ENCODE peak calls at places on chromosomes 3 and 15, in nine cellular contexts. F is AG08395; Z is M059J; A is HuH-7; Q is natural killer cell; U is endodermal cell; W is NCI-H1417 treated with DMSO at 0.1 percent for 48 hours; M is stimulated activated CD4-positive, alpha-beta T cell treated with anti-CD3 and anti-CD28 coated beads, Interleukin-1b, Interleukin-23, amount 100 ng/mL, for 1 hour; P is MCF 10A. J is an unnamed sample.

GRCh38 chr3:37967252-37967881 is 23.2 kb upstream of the VILL start:
- DNase-seq in M (peak; percentile 7), F (peak; percentile 81), Z (peak; percentile 43), P (peak; percentile 71), A (peak; percentile 87), W (no peak), U (peak; percentile 93), Q (no peak), J (no peak)

GRCh38 chr3:196431193-196432136 is 762 bp downstream of the UBXN7 start:
- DNase-seq in P (peak; percentile 55), Q (peak; percentile 32), Z (peak; percentile 77), W (no peak), F (peak; percentile 61), M (no peak), A (peak; percentile 43), U (no peak), J (peak; percentile 27)

GRCh38 chr3:55797084-55797483 is 310.0 kb upstream of the WNT5A start:
- DNase-seq in M (no peak), A (no peak), Q (no peak), Z (peak; percentile 1), P (no peak), F (no peak), U (no peak), W (no peak), J (no peak)

GRCh38 chr3:66800941-66801545 is 197.1 kb upstream of the KBTBD8 start:
- DNase-seq in P (no peak), Z (no peak), A (no peak), W (no peak), F (no peak), U (no peak), Q (no peak), M (no peak), J (no peak)

GRCh38 chr3:71428841-71429609 is 154.5 kb downstream of the FOXP1 start:
- DNase-seq in A (no peak), F (peak; percentile 46), W (no peak), U (no peak), M (no peak), Z (no peak), Q (no peak), P (peak; percentile 74), J (no peak)

GRCh38 chr15:73996939-73997338 is 2.4 kb downstream of the PML start:
- DNase-seq in Q (no peak), U (no peak), A (no peak), W (no peak), F (peak; percentile 69), Z (peak; percentile 32), M (no peak), P (peak; percentile 67), J (no peak)

GRCh38 chr3:42118762-42119361 is 27.7 kb downstream of the TRAK1 start:
- DNase-seq in M (no peak), Q (no peak), U (peak; percentile 84), A (peak; percentile 80), P (peak; percentile 72), W (no peak), Z (peak; percentile 54), F (no peak), J (no peak)

GRCh38 chr3:69282191-69282590 is 103.7 kb downstream of the FRMD4B start:
- DNase-seq in A (no peak), M (no peak), P (no peak), F (no peak), Q (peak; percentile 50), U (no peak), W (no peak), Z (no peak), J (no peak)

GRCh38 chr3:144775581-144775980 is 804.0 kb downstream of the DIPK2A start:
- DNase-seq in F (no peak), M (no peak), U (no peak), P (no peak), W (no peak), Z (no peak), Q (no peak), A (no peak), J (no peak)

GRCh38 chr3:134249935-134250716 is 533 bp downstream of the RYK start:
- DNase-seq in W (no peak), Q (peak; percentile 42), M (no peak), F (peak; percentile 64), Z (peak; percentile 71), U (peak; percentile 84), P (peak; percentile 47), A (peak; percentile 62), J (peak; percentile 20)

GRCh38 chr15:64699767-64700388 is 75.5 kb downstream of the RBPMS2 start:
- DNase-seq in Q (no peak), W (no peak), P (peak; percentile 34), M (no peak), A (peak; percentile 23), U (peak; percentile 86), F (no peak), Z (peak; percentile 24), J (no peak)

GRCh38 chr15:48477795-48478360 is 146.6 kb downstream of the DUT start:
- DNase-seq in U (no peak), W (no peak), A (no peak), P (no peak), Z (no peak), F (no peak), M (no peak), Q (no peak), J (no peak)

GRCh38 chr15:67433495-67434099 is 87.3 kb upstream of the C15orf61 start:
- DNase-seq in M (no peak), F (peak; percentile 80), A (peak; percentile 78), Q (no peak), Z (peak; percentile 51), P (peak; percentile 54), U (peak; percentile 88), W (no peak), J (no peak)

GRCh38 chr15:61084944-61085367 is 144.1 kb downstream of the RORA start:
- DNase-seq in P (no peak), U (peak; percentile 61), Q (no peak), A (no peak), Z (no peak), F (peak; percentile 20), M (no peak), W (no peak), J (peak; percentile 70)

GRCh38 chr3:51269466-51269865 is 115.6 kb upstream of the MANF start:
- DNase-seq in F (no peak), P (peak; percentile 39), Q (no peak), A (no peak), Z (peak; percentile 6), M (no peak), U (no peak), W (no peak), J (no peak)

J was measured in NCI-H2171.